ENCODE peak calls at places on chromosomes 3 and 15, in eight cellular contexts. One of them, this sample, is unnamed.

GRCh38 chr3:51962854-51963530 is 4.3 kb downstream of the PCBP4 start:
- DNase-seq in neural progenitor cell: no peak
- DNase-seq in stomach: no peak
- DNase-seq in testis: peak
- DNase-seq in tibial nerve: no peak
- DNase-seq in endothelial cell of umbilical vein: no peak
- DNase-seq in astrocyte of the spinal cord: no peak
- DNase-seq in colonic mucosa: no peak
- DNase-seq in this sample: no peak

GRCh38 chr15:98123297-98123696 is 162.8 kb downstream of the ARRDC4 start:
- DNase-seq in neural progenitor cell: no peak
- DNase-seq in stomach: no peak
- DNase-seq in testis: no peak
- DNase-seq in tibial nerve: no peak
- DNase-seq in endothelial cell of umbilical vein: no peak
- DNase-seq in astrocyte of the spinal cord: no peak
- DNase-seq in colonic mucosa: no peak
- DNase-seq in this sample: no peak

GRCh38 chr3:127168271-127168670 is 24.7 kb upstream of the PRR23E start:
- DNase-seq in neural progenitor cell: no peak
- DNase-seq in stomach: no peak
- DNase-seq in testis: no peak
- DNase-seq in tibial nerve: no peak
- DNase-seq in endothelial cell of umbilical vein: no peak
- DNase-seq in astrocyte of the spinal cord: no peak
- DNase-seq in colonic mucosa: no peak
- DNase-seq in this sample: no peak

GRCh38 chr3:45087155-45087554 is 59.0 kb downstream of the CDCP1 start:
- DNase-seq in neural progenitor cell: no peak
- DNase-seq in stomach: no peak
- DNase-seq in testis: peak
- DNase-seq in tibial nerve: no peak
- DNase-seq in endothelial cell of umbilical vein: no peak
- DNase-seq in astrocyte of the spinal cord: no peak
- DNase-seq in colonic mucosa: no peak
- DNase-seq in this sample: no peak

GRCh38 chr3:12659316-12660015 is 4.5 kb downstream of the RAF1 start:
- DNase-seq in neural progenitor cell: no peak
- DNase-seq in stomach: no peak
- DNase-seq in testis: no peak
- DNase-seq in tibial nerve: no peak
- DNase-seq in endothelial cell of umbilical vein: no peak
- DNase-seq in astrocyte of the spinal cord: no peak
- DNase-seq in colonic mucosa: no peak
- DNase-seq in this sample: no peak

GRCh38 chr3:47410417-47410720 is 29.5 kb downstream of the PTPN23 start:
- DNase-seq in neural progenitor cell: no peak
- DNase-seq in stomach: no peak
- DNase-seq in testis: no peak
- DNase-seq in tibial nerve: no peak
- DNase-seq in endothelial cell of umbilical vein: no peak
- DNase-seq in astrocyte of the spinal cord: no peak
- DNase-seq in colonic mucosa: no peak
- DNase-seq in this sample: no peak

GRCh38 chr15:88788816-88789215 is 14.4 kb upstream of the ACAN start:
- DNase-seq in neural progenitor cell: no peak
- DNase-seq in stomach: no peak
- DNase-seq in testis: no peak
- DNase-seq in tibial nerve: no peak
- DNase-seq in endothelial cell of umbilical vein: no peak
- DNase-seq in astrocyte of the spinal cord: no peak
- DNase-seq in colonic mucosa: no peak
- DNase-seq in this sample: no peak

GRCh38 chr3:184011230-184011876 is 6.3 kb downstream of the ABCC5 start:
- DNase-seq in neural progenitor cell: no peak
- DNase-seq in stomach: no peak
- DNase-seq in testis: no peak
- DNase-seq in tibial nerve: no peak
- DNase-seq in endothelial cell of umbilical vein: no peak
- DNase-seq in astrocyte of the spinal cord: no peak
- DNase-seq in colonic mucosa: no peak
- DNase-seq in this sample: no peak

GRCh38 chr15:79004336-79004735 is 59.5 kb upstream of the CTSH start:
- DNase-seq in neural progenitor cell: no peak
- DNase-seq in stomach: no peak
- DNase-seq in testis: no peak
- DNase-seq in tibial nerve: no peak
- DNase-seq in endothelial cell of umbilical vein: peak
- DNase-seq in astrocyte of the spinal cord: peak
- DNase-seq in colonic mucosa: no peak
- DNase-seq in this sample: no peak

GRCh38 chr3:113277414-113277813 is 66.1 kb downstream of the BOC start:
- DNase-seq in neural progenitor cell: no peak
- DNase-seq in stomach: no peak
- DNase-seq in testis: no peak
- DNase-seq in tibial nerve: no peak
- DNase-seq in endothelial cell of umbilical vein: no peak
- DNase-seq in astrocyte of the spinal cord: no peak
- DNase-seq in colonic mucosa: no peak
- DNase-seq in this sample: no peak

GRCh38 chr3:56086355-56086754 is 381.9 kb downstream of the ERC2 start:
- DNase-seq in neural progenitor cell: no peak
- DNase-seq in stomach: no peak
- DNase-seq in testis: no peak
- DNase-seq in tibial nerve: no peak
- DNase-seq in endothelial cell of umbilical vein: no peak
- DNase-seq in astrocyte of the spinal cord: peak
- DNase-seq in colonic mucosa: no peak
- DNase-seq in this sample: no peak

GRCh38 chr3:21274000-21274671 is 476.9 kb downstream of the ZNF385D start:
- DNase-seq in neural progenitor cell: no peak
- DNase-seq in stomach: no peak
- DNase-seq in testis: no peak
- DNase-seq in tibial nerve: no peak
- DNase-seq in endothelial cell of umbilical vein: peak
- DNase-seq in astrocyte of the spinal cord: no peak
- DNase-seq in colonic mucosa: no peak
- DNase-seq in this sample: no peak

GRCh38 chr3:21273256-21273999 is 477.6 kb downstream of the ZNF385D start:
- DNase-seq in neural progenitor cell: no peak
- DNase-seq in stomach: no peak
- DNase-seq in testis: no peak
- DNase-seq in tibial nerve: no peak
- DNase-seq in endothelial cell of umbilical vein: peak
- DNase-seq in astrocyte of the spinal cord: peak
- DNase-seq in colonic mucosa: no peak
- DNase-seq in this sample: no peak

DNA sequence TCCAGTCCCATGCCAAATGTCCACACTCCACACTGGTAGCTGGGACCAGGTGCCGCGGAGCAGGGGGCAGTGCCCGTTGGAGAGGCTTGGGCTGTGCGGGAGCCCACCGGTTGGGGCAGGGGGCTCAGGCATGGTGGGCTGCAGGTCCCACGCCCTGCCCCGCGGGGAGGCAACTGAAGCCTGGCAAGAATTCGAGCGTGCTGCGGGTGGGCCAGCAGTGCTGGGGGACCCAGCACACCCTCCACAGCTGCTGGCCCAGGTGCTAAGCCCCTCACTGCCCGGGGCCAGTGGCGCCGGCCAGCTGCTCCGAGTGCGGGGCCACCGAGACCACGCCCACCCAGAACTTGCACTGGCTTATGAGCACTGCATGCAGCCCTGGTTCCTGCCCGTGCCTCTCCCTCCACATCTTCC is 479.4 kb downstream of the ZNF385D start:
- DNase-seq in neural progenitor cell: no peak
- DNase-seq in stomach: no peak
- DNase-seq in testis: no peak
- DNase-seq in tibial nerve: no peak
- DNase-seq in endothelial cell of umbilical vein: no peak
- DNase-seq in astrocyte of the spinal cord: no peak
- DNase-seq in colonic mucosa: no peak
- DNase-seq in this sample: no peak
- H3K4me3 ChIP-seq in neural progenitor cell: no peak
- H3K4me3 ChIP-seq in stomach: no peak
- H3K4me3 ChIP-seq in testis: no peak
- H3K4me3 ChIP-seq in tibial nerve: no peak
- H3K4me3 ChIP-seq in endothelial cell of umbilical vein: no peak
- H3K4me3 ChIP-seq in astrocyte of the spinal cord: no peak
- H3K4me3 ChIP-seq in colonic mucosa: no peak
- H3K4me3 ChIP-seq in this sample: no peak

GRCh38 chr3:129026728-129027543 is 25.8 kb downstream of the EFCC1 start:
- DNase-seq in neural progenitor cell: peak
- DNase-seq in stomach: peak
- DNase-seq in testis: peak
- DNase-seq in tibial nerve: peak
- DNase-seq in endothelial cell of umbilical vein: peak
- DNase-seq in astrocyte of the spinal cord: peak
- DNase-seq in colonic mucosa: peak
- DNase-seq in this sample: peak
- TF ChIP-seq CTCF in neural progenitor cell: peak
- TF ChIP-seq CTCF in stomach: peak
- TF ChIP-seq CTCF in testis: peak
- TF ChIP-seq CTCF in tibial nerve: peak
- TF ChIP-seq CTCF in endothelial cell of umbilical vein: peak
- TF ChIP-seq CTCF in astrocyte of the spinal cord: peak
- TF ChIP-seq CTCF in colonic mucosa: peak
- TF ChIP-seq CTCF in this sample: no peak

GRCh38 chr15:65384895-65385867 is 7.4 kb upstream of the IGDCC3 start:
- DNase-seq in neural progenitor cell: peak
- DNase-seq in stomach: peak
- DNase-seq in testis: peak
- DNase-seq in tibial nerve: peak
- DNase-seq in endothelial cell of umbilical vein: peak
- DNase-seq in astrocyte of the spinal cord: peak
- DNase-seq in colonic mucosa: peak
- DNase-seq in this sample: peak
- H3K4me3 ChIP-seq in neural progenitor cell: no peak
- H3K4me3 ChIP-seq in stomach: peak
- H3K4me3 ChIP-seq in testis: peak
- H3K4me3 ChIP-seq in tibial nerve: peak
- H3K4me3 ChIP-seq in endothelial cell of umbilical vein: no peak
- H3K4me3 ChIP-seq in astrocyte of the spinal cord: no peak
- H3K4me3 ChIP-seq in colonic mucosa: peak
- H3K4me3 ChIP-seq in this sample: no peak

GRCh38 chr15:91780387-91780786 is 73.1 kb upstream of the SLCO3A1 start:
- DNase-seq in neural progenitor cell: no peak
- DNase-seq in stomach: no peak
- DNase-seq in testis: no peak
- DNase-seq in tibial nerve: no peak
- DNase-seq in endothelial cell of umbilical vein: no peak
- DNase-seq in astrocyte of the spinal cord: no peak
- DNase-seq in colonic mucosa: no peak
- DNase-seq in this sample: no peak
- TF ChIP-seq CTCF in neural progenitor cell: no peak
- TF ChIP-seq CTCF in stomach: no peak
- TF ChIP-seq CTCF in testis: no peak
- TF ChIP-seq CTCF in tibial nerve: no peak
- TF ChIP-seq CTCF in endothelial cell of umbilical vein: no peak
- TF ChIP-seq CTCF in astrocyte of the spinal cord: no peak
- TF ChIP-seq CTCF in colonic mucosa: no peak
- TF ChIP-seq CTCF in this sample: no peak

DNA sequence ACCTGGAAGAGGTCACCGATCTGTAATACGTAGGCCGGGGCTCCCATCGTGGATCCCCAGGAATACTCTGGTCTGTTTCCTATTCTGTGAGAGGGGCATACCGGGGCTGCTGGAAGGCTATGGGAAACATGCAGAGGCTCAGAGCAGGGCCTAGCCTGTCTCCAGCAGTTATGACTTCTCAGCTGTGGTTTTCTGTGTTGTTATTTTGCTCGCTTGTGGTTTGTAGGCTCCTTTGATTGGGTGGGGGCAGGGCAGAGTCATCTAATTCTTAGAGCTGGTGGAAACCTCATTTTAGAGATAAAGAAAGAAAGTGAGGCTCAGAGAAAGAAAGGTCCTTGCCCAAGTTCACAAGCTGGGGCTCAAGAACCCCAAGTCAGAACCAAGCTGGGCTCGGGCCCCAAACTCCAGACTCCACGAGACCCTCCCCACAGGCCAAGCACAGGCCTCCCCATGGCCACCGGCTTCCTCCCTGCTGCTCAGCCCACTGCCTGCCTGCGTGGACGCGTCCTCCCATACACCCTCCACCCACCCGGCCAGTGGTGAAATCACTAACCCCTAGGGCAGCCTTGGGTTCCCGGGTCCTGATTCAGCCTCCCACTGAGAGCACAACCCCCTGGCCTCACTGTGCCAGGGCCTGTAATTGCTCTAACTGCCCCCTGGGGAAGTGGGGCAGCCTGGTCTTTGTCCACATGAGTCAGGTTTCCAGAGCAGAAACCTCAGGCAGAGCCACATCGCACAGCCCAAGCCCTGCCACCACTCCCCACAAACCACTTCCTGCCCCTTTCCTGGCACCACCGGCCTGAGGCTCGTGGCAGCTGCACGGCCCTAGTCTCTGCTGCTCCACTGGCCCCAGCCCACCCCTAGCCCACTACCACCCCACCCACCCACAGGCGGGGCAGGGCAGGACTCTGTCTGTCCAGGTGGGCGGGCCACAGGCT is 270.8 kb downstream of the UACA start:
- DNase-seq in neural progenitor cell: no peak
- DNase-seq in stomach: peak
- DNase-seq in testis: no peak
- DNase-seq in tibial nerve: no peak
- DNase-seq in endothelial cell of umbilical vein: peak
- DNase-seq in astrocyte of the spinal cord: peak
- DNase-seq in colonic mucosa: peak
- DNase-seq in this sample: peak
- H3K4me3 ChIP-seq in neural progenitor cell: no peak
- H3K4me3 ChIP-seq in stomach: no peak
- H3K4me3 ChIP-seq in testis: no peak
- H3K4me3 ChIP-seq in tibial nerve: no peak
- H3K4me3 ChIP-seq in endothelial cell of umbilical vein: no peak
- H3K4me3 ChIP-seq in astrocyte of the spinal cord: no peak
- H3K4me3 ChIP-seq in colonic mucosa: no peak
- H3K4me3 ChIP-seq in this sample: no peak

GRCh38 chr15:40807028-40807887 is at the start of the genes DNAJC17 and ZFYVE19:
- DNase-seq in neural progenitor cell: peak
- DNase-seq in stomach: peak
- DNase-seq in testis: peak
- DNase-seq in tibial nerve: peak
- DNase-seq in endothelial cell of umbilical vein: peak
- DNase-seq in astrocyte of the spinal cord: peak
- DNase-seq in colonic mucosa: peak
- DNase-seq in this sample: peak
- TF ChIP-seq CTCF in neural progenitor cell: peak
- TF ChIP-seq CTCF in stomach: no peak
- TF ChIP-seq CTCF in testis: peak
- TF ChIP-seq CTCF in tibial nerve: no peak
- TF ChIP-seq CTCF in endothelial cell of umbilical vein: peak
- TF ChIP-seq CTCF in astrocyte of the spinal cord: no peak
- TF ChIP-seq CTCF in colonic mucosa: no peak
- TF ChIP-seq CTCF in this sample: no peak

GRCh38 chr15:59244337-59244736 is 37.7 kb downstream of the LDHAL6B start:
- DNase-seq in neural progenitor cell: no peak
- DNase-seq in stomach: no peak
- DNase-seq in testis: no peak
- DNase-seq in tibial nerve: no peak
- DNase-seq in endothelial cell of umbilical vein: no peak
- DNase-seq in astrocyte of the spinal cord: no peak
- DNase-seq in colonic mucosa: no peak
- DNase-seq in this sample: no peak
- H3K4me3 ChIP-seq in neural progenitor cell: no peak
- H3K4me3 ChIP-seq in stomach: no peak
- H3K4me3 ChIP-seq in testis: no peak
- H3K4me3 ChIP-seq in tibial nerve: no peak
- H3K4me3 ChIP-seq in endothelial cell of umbilical vein: no peak
- H3K4me3 ChIP-seq in astrocyte of the spinal cord: no peak
- H3K4me3 ChIP-seq in colonic mucosa: no peak
- H3K4me3 ChIP-seq in this sample: no peak